ENCODE peak calls at places on chromosomes 5 and 9, in six cellular contexts. M is EL, G is EH, N is left ventricle myocardium inferior, V is astrocyte of the spinal cord, Y is fibroblast of mammary gland. Z is an unnamed sample.

GRCh38 chr9:87290241-87290700 is 207.4 kb upstream of the DAPK1 start:
- DNase-seq in Y (peak; percentile 47), N (no peak), V (no peak), G (peak; percentile 82), M (peak; percentile 67), Z (no peak)

GRCh38 chr9:33739407-33739806 is 56.0 kb upstream of the PRSS3 start:
- DNase-seq in G (no peak), Y (no peak), N (no peak), V (no peak), M (no peak), Z (no peak)

GRCh38 chr5:99771296-99771695 is 763.9 kb upstream of the FAM174A start:
- DNase-seq in G (no peak), V (peak; percentile 9), N (no peak), Y (no peak), M (no peak), Z (no peak)

GRCh38 chr5:173689713-173690360 is 73.4 kb upstream of the BOD1 start:
- DNase-seq in N (no peak), G (no peak), Y (no peak), M (no peak), V (no peak), Z (no peak)

GRCh38 chr9:83322438-83322837 is 215.8 kb downstream of the FRMD3 start:
- DNase-seq in G (peak; percentile 62), M (no peak), N (no peak), Y (peak; percentile 38), V (no peak), Z (no peak)

GRCh38 chr9:78363221-78363620 is 66.3 kb downstream of the PSAT1 start:
- DNase-seq in N (no peak), M (peak; percentile 77), G (peak; percentile 88), V (peak; percentile 10), Y (peak; percentile 71), Z (peak; percentile 17)

GRCh38 chr9:134429007-134429406 is 102.8 kb downstream of the RXRA start:
- DNase-seq in V (no peak), Y (no peak), N (no peak), M (no peak), G (no peak), Z (no peak)

GRCh38 chr5:144276034-144276822 is 105.6 kb downstream of the KCTD16 start:
- DNase-seq in V (peak; percentile 25), G (peak; percentile 35), N (no peak), Y (no peak), M (peak; percentile 65), Z (no peak)

GRCh38 chr9:129027224-129027684 is 877 bp downstream of the SH3GLB2 start:
- DNase-seq in N (no peak), G (peak; percentile 22), Y (no peak), V (no peak), M (peak; percentile 30), Z (no peak)

GRCh38 chr9:36637491-36638270 is 65.0 kb downstream of the MELK start:
- DNase-seq in V (no peak), G (no peak), Y (no peak), N (no peak), M (no peak), Z (no peak)

GRCh38 chr9:109319072-109319630 is 1.7 kb downstream of the EPB41L4B start:
- DNase-seq in N (no peak), Y (no peak), G (no peak), V (peak; percentile 6), M (no peak), Z (no peak)

GRCh38 chr5:109739741-109740140 is 50.0 kb downstream of the MAN2A1 start:
- DNase-seq in M (peak; percentile 53), N (no peak), Y (peak; percentile 20), V (peak; percentile 49), G (peak; percentile 54), Z (no peak)

GRCh38 chr5:39470021-39470420 is 45.2 kb upstream of the DAB2 start:
- DNase-seq in G (peak; percentile 17), V (no peak), N (no peak), M (no peak), Y (no peak), Z (no peak)

GRCh38 chr5:65184780-65185179 is 296.9 kb downstream of the ADAMTS6 start:
- DNase-seq in G (no peak), N (no peak), Y (no peak), V (no peak), M (no peak), Z (no peak)

GRCh38 chr5:32458799-32459400 is 14.4 kb upstream of the ZFR start:
- DNase-seq in N (no peak), M (no peak), Y (no peak), G (peak; percentile 18), V (no peak), Z (no peak)

GRCh38 chr9:128550770-128551651 is 1.4 kb upstream of the SPTAN1 start:
- DNase-seq in V (peak; percentile 54), G (peak; percentile 77), M (peak; percentile 43), Y (peak; percentile 41), N (peak; percentile 45), Z (no peak)

GRCh38 chr5:22242532-22242931 is 610.6 kb downstream of the CDH12 start:
- DNase-seq in V (no peak), M (no peak), N (no peak), G (no peak), Y (no peak), Z (no peak)

GRCh38 chr9:79962150-79962549 is 390.4 kb downstream of the TLE4 start:
- DNase-seq in V (no peak), Y (no peak), N (no peak), G (no peak), M (no peak), Z (no peak)

GRCh38 chr9:134783699-134784039 is 96.9 kb upstream of the FCN2 start:
- DNase-seq in Y (peak; percentile 41), N (peak; percentile 53), M (no peak), G (no peak), V (no peak), Z (no peak)

GRCh38 chr5:33120671-33121070 is 320.1 kb upstream of the TARS1 start:
- DNase-seq in G (peak; percentile 94), M (peak; percentile 90), V (peak; percentile 87), N (no peak), Y (peak; percentile 66), Z (peak; percentile 79)

GRCh38 chr9:35489313-35490154 is at the start of gene RUSC2:
- DNase-seq in G (peak; percentile 91), N (peak; percentile 84), Y (peak; percentile 90), V (peak; percentile 93), M (peak; percentile 92), Z (peak; percentile 65)

GRCh38 chr5:19270153-19270552 is 717.8 kb downstream of the CDH18 start:
- DNase-seq in Y (no peak), N (no peak), G (no peak), V (no peak), M (no peak), Z (no peak)

GRCh38 chr5:108588323-108588722 is 159.4 kb upstream of the FER start:
- DNase-seq in N (no peak), G (no peak), Y (no peak), M (no peak), V (no peak), Z (no peak)

GRCh38 chr5:133635051-133635450 is 22.7 kb upstream of the FSTL4 start:
- DNase-seq in G (peak; percentile 57), M (peak; percentile 56), Y (peak; percentile 70), V (peak; percentile 78), N (no peak), Z (no peak)

GRCh38 chr5:10933141-10933540 is 172.1 kb upstream of the DAP start:
- DNase-seq in V (no peak), G (no peak), Y (no peak), N (no peak), M (no peak), Z (no peak)

Z was measured in AG04449.